ENCODE peak calls at places on chromosomes 1 and 21, in ten cellular contexts. Y is NB4; Z is BE2C; W is pancreas; B is brain microvascular endothelial cell; F is A549; R is GM20000; M is nephron progenitor cell; T is BJ; E is CD4-positive, alpha-beta T cell. G is an unnamed sample.

GRCh38 chr1:223364685-223365382 is 858 bp upstream of the SUSD4 start:
- DNase-seq in Y (peak; percentile 12), Z (no peak), W (peak; percentile 63), B (no peak), F (no peak), R (no peak), M (peak; percentile 42), T (no peak), E (no peak), G (peak; percentile 32)

GRCh38 chr1:150537732-150538684 is 11.2 kb upstream of the ADAMTSL4 start:
- DNase-seq in Y (no peak), Z (no peak), W (no peak), B (peak; percentile 72), F (no peak), R (no peak), M (no peak), T (no peak), E (no peak), G (no peak)

GRCh38 chr21:16366207-16366606 is 636.4 kb downstream of the USP25 start:
- DNase-seq in Y (no peak), Z (no peak), W (no peak), B (no peak), F (no peak), R (no peak), M (no peak), T (no peak), E (no peak), G (no peak)

GRCh38 chr1:48674641-48675040 is 102.0 kb downstream of the BEND5 start:
- DNase-seq in Y (peak; percentile 79), Z (no peak), W (no peak), B (peak; percentile 59), F (no peak), R (no peak), M (no peak), T (peak; percentile 5), E (no peak), G (no peak)

GRCh38 chr21:46388896-46389295 is 64.9 kb downstream of the PCNT start:
- DNase-seq in Y (no peak), Z (no peak), W (no peak), B (no peak), F (no peak), R (no peak), M (no peak), T (no peak), E (no peak), G (no peak)

GRCh38 chr1:63277195-63278192 is 44.9 kb upstream of the FOXD3 start:
- DNase-seq in Y (no peak), Z (no peak), W (no peak), B (no peak), F (no peak), R (no peak), M (no peak), T (no peak), E (no peak), G (no peak)

GRCh38 chr1:215899901-215900300 is 332.8 kb downstream of the KCTD3 start:
- DNase-seq in Y (no peak), Z (no peak), W (no peak), B (no peak), F (no peak), R (no peak), M (no peak), T (no peak), E (no peak), G (no peak)

GRCh38 chr1:84847253-84848247 is 45.5 kb downstream of the LPAR3 start:
- DNase-seq in Y (peak; percentile 24), Z (peak; percentile 86), W (peak; percentile 85), B (peak; percentile 98), F (no peak), R (no peak), M (no peak), T (peak; percentile 81), E (no peak), G (no peak)

GRCh38 chr1:5847013-5847654 is 145.1 kb downstream of the NPHP4 start:
- DNase-seq in Y (peak; percentile 55), Z (no peak), W (no peak), B (peak; percentile 7), F (no peak), R (no peak), M (peak; percentile 85), T (no peak), E (no peak), G (no peak)

GRCh38 chr1:16385659-16386453 is 18.8 kb downstream of the SZRD1 start:
- DNase-seq in Y (no peak), Z (no peak), W (no peak), B (no peak), F (no peak), R (no peak), M (no peak), T (no peak), E (no peak), G (no peak)

GRCh38 chr21:20591294-20591693 is 406.9 kb upstream of the NCAM2 start:
- DNase-seq in Y (no peak), Z (no peak), W (no peak), B (peak; percentile 1), F (no peak), R (no peak), M (no peak), T (no peak), E (no peak), G (no peak)

GRCh38 chr1:238129677-238130076 is 239.0 kb upstream of the ZP4 start:
- DNase-seq in Y (no peak), Z (no peak), W (no peak), B (no peak), F (no peak), R (no peak), M (no peak), T (no peak), E (no peak), G (no peak)

GRCh38 chr1:156838972-156839371 is 19.9 kb downstream of the INSRR start:
- DNase-seq in Y (peak; percentile 43), Z (peak; percentile 55), W (no peak), B (no peak), F (peak; percentile 72), R (peak; percentile 71), M (peak; percentile 66), T (no peak), E (peak; percentile 35), G (peak; percentile 80)
- TF ChIP-seq CTCF in Y (peak; percentile 79), Z (peak; percentile 98), W (peak; percentile 69), B (peak; percentile 96), F (peak; percentile 81), R (peak; percentile 82), M (peak; percentile 89), T (peak; percentile 92), E (peak; percentile 85), G (peak; percentile 86)

GRCh38 chr1:53471000-53471399 is 11.8 kb downstream of the DMRTB1 start:
- DNase-seq in Y (no peak), Z (no peak), W (no peak), B (no peak), F (no peak), R (no peak), M (no peak), T (no peak), E (no peak), G (no peak)

GRCh38 chr1:53470584-53470983 is 11.4 kb downstream of the DMRTB1 start:
- DNase-seq in Y (no peak), Z (no peak), W (no peak), B (no peak), F (no peak), R (no peak), M (no peak), T (no peak), E (no peak), G (no peak)

GRCh38 chr1:53468374-53468773 is 9.2 kb downstream of the DMRTB1 start:
- DNase-seq in Y (no peak), Z (no peak), W (no peak), B (no peak), F (no peak), R (no peak), M (no peak), T (no peak), E (no peak), G (peak; percentile 21)

GRCh38 chr1:53469373-53469772 is 10.2 kb downstream of the DMRTB1 start:
- DNase-seq in Y (no peak), Z (no peak), W (no peak), B (no peak), F (no peak), R (no peak), M (no peak), T (no peak), E (no peak), G (no peak)

GRCh38 chr1:53470155-53470554 is 11.0 kb downstream of the DMRTB1 start:
- DNase-seq in Y (no peak), Z (no peak), W (peak; percentile 80), B (peak; percentile 69), F (peak; percentile 52), R (no peak), M (peak; percentile 94), T (no peak), E (no peak), G (peak; percentile 29)
- TF ChIP-seq CTCF in Y (no peak), Z (no peak), W (no peak), B (peak; percentile 83), F (peak; percentile 21), R (no peak), M (peak; percentile 97), T (peak; percentile 43), E (no peak), G (no peak)

GRCh38 chr1:206766251-206766856 is 4.2 kb upstream of the IL19 start:
- DNase-seq in Y (peak; percentile 94), Z (no peak), W (no peak), B (peak; percentile 78), F (no peak), R (peak; percentile 53), M (peak; percentile 30), T (peak; percentile 47), E (peak; percentile 52), G (peak; percentile 44)

GRCh38 chr1:206760590-206760989 is 10.0 kb upstream of the IL19 start:
- DNase-seq in Y (no peak), Z (no peak), W (no peak), B (no peak), F (no peak), R (no peak), M (no peak), T (no peak), E (no peak), G (no peak)

GRCh38 chr1:206757524-206758266 is 12.9 kb upstream of the IL19 start:
- DNase-seq in Y (peak; percentile 70), Z (no peak), W (no peak), B (no peak), F (no peak), R (no peak), M (no peak), T (no peak), E (peak; percentile 26), G (no peak)

DNA sequence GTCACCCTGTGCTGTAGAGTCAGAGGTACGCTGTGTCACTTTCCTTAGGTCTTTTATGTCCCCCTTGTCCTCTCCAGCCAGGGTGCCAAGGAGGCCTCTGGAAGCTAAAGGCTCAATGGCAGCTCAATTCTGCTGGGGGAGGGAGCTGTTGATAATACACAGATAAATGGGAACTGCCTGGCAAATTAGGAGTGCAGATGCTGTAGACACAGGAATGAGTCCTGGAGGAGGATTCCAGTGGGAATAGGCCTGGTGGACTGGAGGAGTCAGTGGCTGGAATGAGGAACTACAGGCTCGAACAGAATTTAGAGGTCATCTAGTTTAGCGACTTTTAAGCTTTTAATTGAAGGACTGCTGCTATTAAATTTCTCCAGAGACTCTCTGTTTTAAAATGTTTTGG is 9.2 kb upstream of the IL19 start:
- DNase-seq in Y (no peak), Z (peak; percentile 75), W (no peak), B (no peak), F (no peak), R (no peak), M (no peak), T (no peak), E (no peak), G (no peak)
- TF ChIP-seq CTCF in Y (no peak), Z (peak; percentile 70), W (no peak), B (peak; percentile 56), F (no peak), R (no peak), M (no peak), T (peak; percentile 38), E (no peak), G (no peak)

GRCh38 chr21:28193189-28193588 is 799.5 kb downstream of the LTN1 start:
- DNase-seq in Y (peak; percentile 3), Z (no peak), W (no peak), B (no peak), F (no peak), R (no peak), M (no peak), T (no peak), E (no peak), G (no peak)
- TF ChIP-seq CTCF in Y (no peak), Z (peak; percentile 43), W (no peak), B (peak; percentile 37), F (no peak), R (no peak), M (no peak), T (peak; percentile 6), E (no peak), G (no peak)